ENCODE peak calls at places on chromosomes 11 and 22, in six cellular contexts. J is H9, R is neural progenitor cell, L is IMR-90, P is GM23248, Q is PC-3. U is an unnamed sample. For H4K20me1, the result is how much of the 10 kb centered on the place peaks cover.

GRCh38 chr11:69479591-69480271 is 1.7 kb upstream of the LINC01488 start:
- DNase-seq in J (no peak), R (no peak), L (no peak), P (peak), Q (peak), U (no peak)

GRCh38 chr11:130217133-130217631 is 57.6 kb downstream of the ST14 start:
- DNase-seq in J (no peak), R (no peak), L (no peak), P (no peak), Q (no peak), U (no peak)

GRCh38 chr11:9639985-9640384 is 23.9 kb upstream of the SWAP70 start:
- DNase-seq in J (no peak), R (no peak), L (no peak), P (no peak), Q (no peak), U (no peak)

GRCh38 chr11:16086229-16086628 is 270.1 kb downstream of the SOX6 start:
- DNase-seq in J (no peak), R (peak), L (no peak), P (no peak), Q (no peak), U (peak)

GRCh38 chr11:16280256-16280682 is 76.1 kb downstream of the SOX6 start:
- DNase-seq in J (no peak), R (no peak), L (no peak), P (no peak), Q (peak), U (peak)

GRCh38 chr11:35792148-35792845 is 129.7 kb downstream of the TRIM44 start:
- DNase-seq in J (no peak), R (no peak), L (no peak), P (no peak), Q (no peak), U (no peak)

GRCh38 chr11:12187399-12187798 is 77.0 kb downstream of the MICAL2 start:
- DNase-seq in J (no peak), R (peak), L (peak), P (no peak), Q (no peak), U (peak)

GRCh38 chr11:99693941-99694492 is 673.3 kb downstream of the CNTN5 start:
- DNase-seq in J (no peak), R (no peak), L (peak), P (peak), Q (peak), U (peak)

GRCh38 chr11:83249972-83250593 is 36.1 kb downstream of the CCDC90B start:
- DNase-seq in J (no peak), R (peak), L (peak), P (peak), Q (peak), U (no peak)

GRCh38 chr11:61862714-61863547 is 28.4 kb downstream of the FADS3 start:
- DNase-seq in J (no peak), R (no peak), L (no peak), P (no peak), Q (no peak), U (no peak)

GRCh38 chr11:18012314-18012905 is 437 bp downstream of the SERGEF start:
- DNase-seq in J (peak), R (no peak), L (peak), P (no peak), Q (peak), U (peak)

GRCh38 chr11:783581-784015 is 6.3 kb downstream of the CEND1 start:
- DNase-seq in J (peak), R (peak), L (peak), P (peak), Q (peak), U (peak)

GRCh38 chr11:43833657-43834073 is 47.0 kb upstream of the ALKBH3 start:
- DNase-seq in J (no peak), R (no peak), L (peak), P (peak), Q (peak), U (peak)

GRCh38 chr11:112343368-112344039 is 82.8 kb upstream of the PLET1 start:
- DNase-seq in J (no peak), R (no peak), L (peak), P (no peak), Q (peak), U (no peak)

GRCh38 chr11:118003021-118003423 is 16.8 kb downstream of the IL10RA start:
- DNase-seq in J (no peak), R (no peak), L (no peak), P (no peak), Q (no peak), U (no peak)

GRCh38 chr11:35800970-35801953 is 138.7 kb downstream of the TRIM44 start:
- DNase-seq in J (no peak), R (no peak), L (no peak), P (no peak), Q (no peak), U (no peak)

GRCh38 chr11:121221801-121222200 is 70.8 kb upstream of the SC5D start:
- DNase-seq in J (no peak), R (no peak), L (no peak), P (no peak), Q (no peak), U (no peak)

GRCh38 chr11:29676993-29677392 is 339.8 kb downstream of the KCNA4 start:
- DNase-seq in J (no peak), R (no peak), L (no peak), P (peak), Q (no peak), U (peak)

GRCh38 chr22:36569999-36570398 is 41.0 kb upstream of the EIF3D start:
- DNase-seq in J (peak), R (peak), L (peak), P (peak), Q (no peak), U (peak)

GRCh38 chr11:21909145-21909544 is 283.7 kb upstream of the ANO5 start:
- DNase-seq in J (no peak), R (no peak), L (no peak), P (no peak), Q (no peak), U (no peak)

GRCh38 chr11:83070878-83071640 is 638 bp downstream of the RAB30 start:
- DNase-seq in J (no peak), R (peak), L (peak), P (peak), Q (no peak), U (no peak)

GRCh38 chr11:86228967-86229330 is 15.6 kb upstream of the EED start:
- DNase-seq in J (no peak), R (no peak), L (no peak), P (no peak), Q (peak), U (no peak)

GRCh38 chr22:38733329-38734202 is 22.2 kb downstream of the SUN2 start:
- DNase-seq in J (peak), R (peak), L (peak), P (peak), Q (peak), U (no peak)

GRCh38 chr22:30649430-30650007 is 13.9 kb downstream of the SLC35E4 start:
- DNase-seq in J (peak), R (no peak), L (peak), P (peak), Q (peak), U (peak)

GRCh38 chr22:21726650-21727049 is 8.9 kb downstream of the YPEL1 start:
- DNase-seq in J (peak), R (peak), L (no peak), P (no peak), Q (peak), U (no peak)

GRCh38 chr11:74695705-74696280 is 35.4 kb downstream of the CHRDL2 start:
- DNase-seq in J (peak), R (peak), L (no peak), P (peak), Q (no peak), U (no peak)

GRCh38 chr11:64078294-64078693 is 42.6 kb downstream of the FLRT1 start:
- DNase-seq in J (no peak), R (no peak), L (no peak), P (no peak), Q (no peak), U (no peak)

GRCh38 chr11:73356979-73357739 is 19.0 kb upstream of the RELT start:
- DNase-seq in J (no peak), R (no peak), L (no peak), P (no peak), Q (no peak), U (no peak)

GRCh38 chr11:3929232-3929631 is 73.8 kb downstream of the STIM1 start:
- DNase-seq in J (no peak), R (no peak), L (peak), P (no peak), Q (no peak), U (peak)

GRCh38 chr11:47351159-47352126 is 1.1 kb downstream of the MYBPC3 start:
- DNase-seq in J (no peak), R (no peak), L (no peak), P (no peak), Q (no peak), U (no peak)

GRCh38 chr11:2927493-2927800 is 1.8 kb downstream of the PHLDA2 start:
- DNase-seq in J (no peak), R (no peak), L (no peak), P (no peak), Q (no peak), U (no peak)

GRCh38 chr11:370087-370941 is 1.0 kb downstream of the B4GALNT4 start:
- DNase-seq in J (peak), R (peak), L (no peak), P (no peak), Q (no peak), U (no peak)

GRCh38 chr11:19283998-19284397 is 43.3 kb upstream of the E2F8 start:
- DNase-seq in J (no peak), R (no peak), L (no peak), P (no peak), Q (no peak), U (no peak)

GRCh38 chr22:35697142-35697541 is 20.5 kb upstream of the APOL5 start:
- DNase-seq in J (no peak), R (no peak), L (no peak), P (no peak), Q (no peak), U (no peak)

GRCh38 chr11:103488021-103488420 is 378.8 kb downstream of the DYNC2H1 start:
- DNase-seq in J (no peak), R (no peak), L (no peak), P (no peak), Q (peak), U (peak)

GRCh38 chr11:66335531-66336233 is 552 bp downstream of the RIN1 start:
- DNase-seq in J (peak), R (peak), L (peak), P (peak), Q (peak), U (peak)

GRCh38 chr11:47354913-47355282 is 2.4 kb upstream of the MYBPC3 start:
- DNase-seq in J (peak), R (no peak), L (no peak), P (no peak), Q (no peak), U (no peak)

GRCh38 chr11:2943711-2944118 is 14.5 kb upstream of the PHLDA2 start:
- DNase-seq in J (no peak), R (no peak), L (no peak), P (peak), Q (no peak), U (no peak)

GRCh38 chr22:50443202-50443601 is 31.6 kb downstream of the SBF1 start:
- DNase-seq in J (no peak), R (no peak), L (no peak), P (no peak), Q (no peak), U (no peak)

DNA sequence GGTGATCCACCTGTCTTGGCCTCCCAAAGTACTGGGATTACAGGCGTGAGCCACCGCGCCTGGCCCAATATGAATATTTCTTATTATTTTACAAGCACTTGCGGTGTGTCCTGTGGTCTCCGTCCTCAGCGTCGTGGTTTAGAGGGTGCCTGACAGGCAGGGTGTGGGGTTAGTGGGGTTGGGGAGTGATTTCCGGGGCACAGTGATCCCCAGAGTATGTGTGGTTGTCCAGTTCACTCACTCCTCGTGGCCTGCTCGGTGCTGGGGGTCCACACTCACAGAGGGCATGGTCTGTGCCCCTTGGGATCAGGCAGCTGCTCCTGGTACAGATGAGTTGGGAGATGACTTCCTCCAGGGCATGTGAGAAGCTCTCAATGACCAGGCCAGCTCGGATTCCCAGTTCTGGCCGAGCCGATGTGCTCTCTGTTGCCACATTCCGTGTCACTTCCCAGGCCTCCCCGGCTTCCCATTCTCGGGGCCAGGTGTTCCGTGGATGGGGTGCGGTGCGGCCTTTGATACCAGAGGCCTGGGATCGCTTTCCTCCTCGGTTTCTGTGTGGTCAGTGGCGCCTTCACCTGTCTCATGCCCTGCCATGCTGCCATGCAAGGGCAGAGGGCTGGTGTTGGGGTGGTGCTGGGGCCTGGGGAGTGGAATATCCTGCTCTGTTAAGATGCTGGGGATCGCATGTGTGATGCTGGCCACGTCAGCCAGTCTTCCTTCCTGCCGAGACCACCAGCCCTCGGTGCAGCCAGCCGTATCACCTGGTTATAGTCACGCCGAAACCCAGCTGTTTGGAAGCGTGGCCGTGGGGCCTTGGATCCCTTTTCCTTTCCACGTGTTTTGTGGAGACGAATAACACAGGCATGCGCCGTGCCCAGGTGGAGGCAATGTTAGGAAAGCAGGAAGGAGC is 39.6 kb downstream of the PARVB start:
- DNase-seq in J (no peak), R (no peak), L (no peak), P (no peak), Q (no peak), U (no peak)
- H4K20me1 ChIP-seq in J (under half), R (under half), L (under half), P (under half), Q (under half), U (under half)

GRCh38 chr11:102384419-102385052 is 37.5 kb downstream of the BIRC2 start:
- DNase-seq in J (no peak), R (peak), L (no peak), P (no peak), Q (no peak), U (no peak)

GRCh38 chr11:102385053-102385976 is 38.3 kb downstream of the BIRC2 start:
- DNase-seq in J (no peak), R (no peak), L (no peak), P (no peak), Q (no peak), U (no peak)

GRCh38 chr11:102383839-102384238 is 36.8 kb downstream of the BIRC2 start:
- DNase-seq in J (no peak), R (no peak), L (no peak), P (no peak), Q (no peak), U (no peak)

GRCh38 chr11:102378818-102379217 is 31.8 kb downstream of the BIRC2 start:
- DNase-seq in J (no peak), R (no peak), L (no peak), P (no peak), Q (no peak), U (no peak)

DNA sequence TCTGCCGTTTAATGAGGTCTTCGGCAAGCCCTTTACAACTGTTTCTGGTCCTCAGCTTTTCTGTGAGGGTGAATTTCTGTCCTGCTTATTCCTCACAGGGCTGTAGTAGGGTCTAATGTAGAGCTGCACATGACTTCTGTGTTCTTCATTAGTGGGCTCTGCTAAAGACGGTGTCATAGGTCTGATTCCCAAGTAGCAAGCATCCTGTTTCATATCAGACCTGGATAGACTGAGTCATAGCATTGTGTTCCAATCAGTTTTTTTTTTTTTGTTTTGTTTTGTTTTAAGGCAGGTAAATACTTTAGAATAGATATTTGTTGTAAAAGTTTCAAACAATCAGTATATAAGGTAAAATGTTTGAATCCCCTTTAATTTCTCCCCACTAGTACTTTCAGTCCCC is 35.4 kb downstream of the BIRC2 start:
- DNase-seq in J (no peak), R (no peak), L (peak), P (no peak), Q (no peak), U (no peak)
- H4K20me1 ChIP-seq in J (under half), R (under half), L (under half), P (under half), Q (under half), U (under half)

GRCh38 chr11:32439488-32440210 is 4.3 kb upstream of the WT1 start:
- DNase-seq in J (no peak), R (peak), L (no peak), P (no peak), Q (no peak), U (no peak)
- H4K20me1 ChIP-seq in J (under half), R (half or more), L (under half), P (under half), Q (under half), U (under half)

DNA sequence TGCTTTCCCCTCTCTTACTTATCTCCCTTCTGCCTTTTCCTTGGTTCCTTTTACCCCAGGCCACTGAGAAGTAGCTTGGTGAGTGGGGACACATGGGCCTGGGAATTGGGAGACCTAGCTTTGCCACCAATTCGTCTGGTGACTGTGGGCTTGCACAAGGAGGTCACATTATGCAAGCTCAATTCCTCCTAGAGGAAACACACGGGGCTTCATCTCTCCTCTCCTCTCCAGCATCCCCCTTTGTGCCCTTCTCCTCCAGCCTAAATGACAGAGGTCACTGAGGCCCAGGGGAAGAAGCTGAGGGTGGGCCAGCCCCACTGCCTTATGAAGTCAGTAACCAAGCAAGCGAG is 2.2 kb downstream of the CLCF1 start:
- DNase-seq in J (no peak), R (no peak), L (no peak), P (no peak), Q (no peak), U (no peak)
- H4K20me1 ChIP-seq in J (under half), R (under half), L (half or more), P (under half), Q (half or more), U (half or more)

DNA sequence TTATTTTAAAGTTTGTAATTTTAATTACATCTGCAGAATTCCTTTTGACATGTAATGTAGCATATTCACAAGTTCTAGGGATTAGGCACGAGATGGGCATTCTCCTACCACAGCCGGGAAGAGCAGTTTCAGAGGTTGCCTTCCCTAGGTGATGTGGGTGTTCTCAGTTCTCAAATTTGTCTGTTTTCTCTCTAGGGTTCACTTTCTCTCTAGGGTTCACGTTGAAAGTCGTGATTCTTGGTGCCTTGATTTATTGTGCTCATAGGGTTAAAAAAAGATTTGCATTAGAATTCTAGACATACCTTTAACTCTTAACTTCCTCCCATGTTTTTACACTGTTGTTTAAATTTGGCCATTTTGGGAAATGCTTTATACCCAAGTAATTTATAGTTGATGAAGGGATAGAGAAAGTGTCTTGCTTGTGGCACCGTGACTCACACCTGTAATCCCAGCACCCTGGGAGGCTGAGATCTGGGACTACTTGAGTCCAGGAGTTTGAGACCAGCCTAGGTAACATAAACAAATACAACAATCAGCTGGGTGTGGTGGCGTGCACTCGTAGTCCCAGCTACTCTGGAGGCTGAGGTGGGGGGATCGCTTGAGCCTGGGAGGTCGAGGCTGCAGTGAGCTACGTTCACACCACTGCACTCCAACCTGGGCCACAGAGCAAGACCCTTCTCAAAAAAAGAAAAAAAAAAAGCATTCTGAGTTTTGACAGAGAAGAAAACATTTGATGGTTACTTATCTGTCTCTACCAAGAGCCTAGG is 3.6 kb downstream of the MED15 start:
- DNase-seq in J (no peak), R (no peak), L (no peak), P (peak), Q (no peak), U (no peak)
- H4K20me1 ChIP-seq in J (under half), R (half or more), L (half or more), P (under half), Q (under half), U (half or more)